ENCODE peak calls at places on chromosomes 3 and 15, in four cellular contexts. B is pancreas, G is left lung, N is adrenal gland. Q is an unnamed sample. For H3K4me1, the result is how much of the 10 kb centered on the place peaks cover.

GRCh38 chr3:24495334-24495994 is 814 bp upstream of the THRB start:
- DNase-seq in N (peak), B (peak), G (peak), Q (peak)

GRCh38 chr15:27771892-27772291 is 327.2 kb downstream of the OCA2 start:
- DNase-seq in G (no peak), N (no peak), B (no peak), Q (no peak)

GRCh38 chr15:90529369-90530249 is at the start of gene CRTC3:
- DNase-seq in N (peak), B (peak), G (peak), Q (peak)

GRCh38 chr3:155012584-155012983 is 67.5 kb upstream of the MME start:
- DNase-seq in N (no peak), G (no peak), B (no peak), Q (no peak)

GRCh38 chr15:63306480-63307073 is 29.2 kb downstream of the APH1B start:
- DNase-seq in G (no peak), N (no peak), B (peak), Q (no peak)

GRCh38 chr3:158168996-158169573 is 59.2 kb downstream of the RSRC1 start:
- DNase-seq in G (no peak), N (no peak), B (no peak), Q (peak)

GRCh38 chr15:22974745-22975144 is 5.4 kb downstream of the CYFIP1 start:
- DNase-seq in B (no peak), N (no peak), G (no peak), Q (no peak)

GRCh38 chr3:184505479-184505878 is 56.1 kb upstream of the EPHB3 start:
- DNase-seq in N (no peak), G (no peak), B (no peak), Q (no peak)

GRCh38 chr3:58062469-58062868 is 54.2 kb downstream of the FLNB start:
- DNase-seq in B (no peak), G (no peak), N (no peak), Q (no peak)

GRCh38 chr3:123279121-123279520 is 77.4 kb downstream of the SEC22A start:
- DNase-seq in B (no peak), G (no peak), N (no peak), Q (no peak)

GRCh38 chr3:101133638-101134037 is 140.4 kb upstream of the ABI3BP start:
- DNase-seq in B (no peak), G (no peak), N (no peak), Q (no peak)

GRCh38 chr15:52037889-52038505 is 19.0 kb downstream of the MAPK6 start:
- DNase-seq in B (no peak), G (no peak), N (no peak), Q (no peak)

GRCh38 chr3:160395297-160395696 is 3.7 kb downstream of the IFT80 start:
- DNase-seq in N (no peak), B (no peak), G (no peak), Q (peak)

GRCh38 chr3:58059349-58060321 is 51.4 kb downstream of the FLNB start:
- DNase-seq in N (peak), B (peak), G (no peak), Q (peak)

GRCh38 chr3:81043660-81044199 is 717.7 kb downstream of the GBE1 start:
- DNase-seq in G (no peak), B (no peak), N (no peak), Q (no peak)

GRCh38 chr3:170712336-170712735 is 126.5 kb upstream of the SLC7A14 start:
- DNase-seq in N (no peak), B (no peak), G (no peak), Q (no peak)

GRCh38 chr3:151538706-151539403 is 78.0 kb upstream of the IGSF10 start:
- DNase-seq in B (no peak), G (no peak), N (no peak), Q (peak)

GRCh38 chr15:48143856-48144255 is 23.1 kb downstream of the SLC24A5 start:
- DNase-seq in B (no peak), N (no peak), G (no peak), Q (no peak)

GRCh38 chr3:7607669-7608068 is 746.8 kb downstream of the GRM7 start:
- DNase-seq in B (no peak), G (no peak), N (no peak), Q (no peak)

GRCh38 chr3:45258317-45258716 is 32.2 kb upstream of the TMEM158 start:
- DNase-seq in N (no peak), B (no peak), G (no peak), Q (no peak)

GRCh38 chr15:75884041-75884440 is 19.6 kb upstream of the FBXO22 start:
- DNase-seq in B (no peak), G (no peak), N (no peak), Q (no peak)

GRCh38 chr3:1019157-1019556 is 73.7 kb upstream of the CNTN6 start:
- DNase-seq in G (peak), N (no peak), B (no peak), Q (no peak)

GRCh38 chr15:41621200-41622193 is 38.7 kb upstream of the MGA start:
- DNase-seq in G (peak), N (peak), B (peak), Q (peak)

GRCh38 chr3:134427400-134428111 is 53.3 kb upstream of the AMOTL2 start:
- DNase-seq in N (peak), B (peak), G (no peak), Q (no peak)

GRCh38 chr15:85588657-85589056 is 206.1 kb downstream of the KLHL25 start:
- DNase-seq in B (no peak), N (no peak), G (no peak), Q (peak)

GRCh38 chr15:82986442-82986780 is 401 bp downstream of the RAMAC start:
- DNase-seq in B (no peak), G (no peak), N (no peak), Q (peak)

GRCh38 chr3:94159062-94159726 is 96.3 kb downstream of the NSUN3 start:
- DNase-seq in G (no peak), B (no peak), N (no peak), Q (no peak)

GRCh38 chr3:37601832-37602231 is 259.8 kb upstream of the CTDSPL start:
- DNase-seq in N (peak), B (no peak), G (no peak), Q (no peak)

GRCh38 chr3:122415104-122415744 is 638 bp downstream of the WDR5B start:
- DNase-seq in G (no peak), B (peak), N (peak), Q (peak)

GRCh38 chr15:62472616-62473299 is 307.7 kb upstream of the C2CD4B start:
- DNase-seq in N (no peak), G (no peak), B (no peak), Q (peak)

GRCh38 chr3:53531749-53532148 is 37.3 kb downstream of the CACNA1D start:
- DNase-seq in N (no peak), B (no peak), G (no peak), Q (no peak)

GRCh38 chr3:156474560-156475389 is 80.1 kb downstream of the SSR3 start:
- DNase-seq in G (no peak), N (no peak), B (no peak), Q (peak)

GRCh38 chr3:157388976-157389375 is 47.7 kb upstream of the PTX3 start:
- DNase-seq in B (no peak), G (no peak), N (no peak), Q (no peak)

GRCh38 chr3:64224826-64225606 is at the start of gene PRICKLE2:
- DNase-seq in G (no peak), N (peak), B (peak), Q (peak)

DNA sequence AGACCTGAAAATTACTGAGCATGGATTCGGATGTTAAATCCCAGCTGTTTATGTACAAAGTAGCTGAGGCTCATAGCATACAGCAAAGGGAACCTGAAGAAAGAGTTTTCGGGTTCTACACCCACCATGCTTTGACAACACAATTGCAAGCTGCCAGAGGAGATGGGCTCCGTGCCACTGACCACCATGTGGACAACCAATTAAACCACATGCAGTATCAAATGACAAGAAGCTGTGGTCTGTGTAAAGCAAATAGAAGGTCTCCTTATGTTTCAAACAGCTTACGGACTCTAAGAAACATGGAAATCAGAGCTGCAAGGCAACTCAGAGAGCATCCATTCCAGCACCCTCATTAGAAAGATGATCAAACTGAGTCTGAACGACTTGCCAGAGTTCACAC is 12.9 kb downstream of the GABRB3 start:
- DNase-seq in B (no peak), N (no peak), G (no peak), Q (no peak)
- H3K4me1 ChIP-seq in B (under half), N (under half), G (under half), Q (under half)

GRCh38 chr15:71052356-71052755 is 62.9 kb upstream of the THSD4 start:
- DNase-seq in N (no peak), G (no peak), B (no peak), Q (no peak)

GRCh38 chr15:71051539-71051938 is 63.7 kb upstream of the THSD4 start:
- DNase-seq in N (no peak), G (no peak), B (no peak), Q (no peak)

GRCh38 chr15:71050461-71050860 is 64.8 kb upstream of the THSD4 start:
- DNase-seq in G (no peak), N (no peak), B (no peak), Q (no peak)

GRCh38 chr15:71049706-71050422 is 65.4 kb upstream of the THSD4 start:
- DNase-seq in G (no peak), B (no peak), N (no peak), Q (peak)

DNA sequence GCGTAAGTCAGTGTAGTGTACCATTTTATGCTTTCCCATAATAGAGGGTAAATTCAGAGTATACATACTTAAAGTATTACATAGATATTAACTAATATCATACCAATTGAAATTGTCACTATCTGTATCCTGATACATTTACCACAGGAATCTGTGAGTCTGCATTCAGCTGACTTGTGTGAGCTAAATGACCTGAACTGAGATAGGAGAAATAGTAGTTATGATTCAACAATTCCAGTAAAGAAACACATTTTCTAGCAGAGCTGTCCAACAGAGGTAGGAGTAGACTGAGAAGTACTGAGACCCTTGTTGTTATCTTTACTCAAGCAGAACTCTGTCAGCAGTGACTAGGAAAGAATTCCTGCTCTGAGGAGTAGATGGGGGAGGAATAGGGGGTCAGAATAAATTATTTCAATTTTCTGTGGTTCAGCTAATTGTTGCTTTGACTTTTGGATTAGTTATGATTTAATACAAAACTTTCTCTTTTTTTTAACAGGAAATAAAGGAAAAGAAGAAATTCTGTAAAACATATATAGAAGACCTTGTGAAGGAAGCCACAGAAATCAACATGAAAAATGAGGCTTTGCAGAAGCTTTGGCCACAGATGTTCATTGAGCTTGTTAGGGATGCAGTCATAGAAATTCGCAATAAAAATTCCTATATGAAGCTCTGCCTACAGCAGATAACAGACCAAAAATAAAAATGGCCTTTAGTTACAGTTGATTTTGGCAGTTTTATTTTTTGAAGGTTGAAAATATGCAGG is 66.2 kb upstream of the THSD4 start:
- DNase-seq in N (no peak), G (no peak), B (no peak), Q (peak)
- H3K4me3 ChIP-seq in N (no peak), G (no peak), B (no peak), Q (no peak)

GRCh38 chr15:34721157-34721801 is 33.5 kb downstream of the GJD2 start:
- DNase-seq in N (no peak), B (no peak), G (no peak), Q (no peak)

GRCh38 chr15:34719883-34720148 is 35.0 kb downstream of the GJD2 start:
- DNase-seq in G (no peak), N (no peak), B (no peak), Q (no peak)

GRCh38 chr15:34719051-34719882 is 35.5 kb downstream of the GJD2 start:
- DNase-seq in G (no peak), B (no peak), N (no peak), Q (no peak)

GRCh38 chr15:34724486-34724885 is 30.3 kb downstream of the GJD2 start:
- DNase-seq in B (no peak), G (no peak), N (no peak), Q (no peak)

DNA sequence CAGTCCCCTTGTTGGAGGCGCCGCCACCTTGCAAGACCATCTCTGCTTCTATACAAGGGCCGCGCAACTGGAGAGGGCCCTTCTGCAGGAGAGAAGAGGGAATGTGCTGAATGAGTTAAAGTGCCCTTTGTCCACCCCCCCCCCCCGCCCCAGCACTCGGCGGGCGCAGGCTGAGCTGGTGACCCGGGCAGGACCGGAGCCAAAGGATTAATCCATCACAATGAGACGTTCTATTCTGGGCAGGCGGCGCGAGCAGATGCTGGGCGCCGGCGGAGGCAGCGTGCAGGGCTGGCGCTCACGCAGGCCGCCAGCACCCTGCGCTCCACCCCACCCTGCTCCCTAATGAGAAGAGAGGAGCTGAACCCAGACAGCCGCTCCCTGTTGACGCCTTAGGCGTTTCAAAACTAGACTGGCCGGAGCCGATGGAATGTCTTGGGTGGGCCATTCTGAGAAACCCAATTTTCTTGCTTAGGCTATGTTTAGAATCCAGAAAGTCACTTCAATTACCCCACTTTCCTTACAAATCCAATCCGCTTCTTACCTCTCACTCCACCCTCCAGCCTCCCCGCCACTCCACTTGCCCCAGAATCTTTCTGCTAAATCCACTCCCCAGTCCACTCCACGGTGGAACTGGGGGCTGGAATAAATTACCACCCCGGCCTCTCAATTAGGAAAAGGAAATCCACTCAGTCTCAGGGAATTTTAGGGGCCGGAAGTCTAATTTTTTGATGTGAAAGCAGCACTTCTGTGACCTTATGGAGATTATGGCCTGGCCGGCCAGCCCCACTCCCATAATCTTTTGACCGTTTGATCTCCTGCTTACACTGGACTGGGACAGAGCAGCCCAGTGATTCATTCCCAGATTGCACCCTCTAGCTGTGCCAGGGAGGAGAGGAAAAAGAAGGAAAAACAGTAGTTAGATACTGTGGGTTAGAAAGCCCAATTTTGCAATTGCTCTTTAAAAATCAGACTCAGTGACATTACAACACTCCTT is 32.7 kb downstream of the GJD2 start:
- DNase-seq in G (peak), N (peak), B (peak), Q (peak)
- TF ChIP-seq CTCF in G (no peak), N (no peak), B (no peak), Q (peak)

GRCh38 chr3:31903686-31904431 is 77.2 kb downstream of the OSBPL10 start:
- DNase-seq in N (no peak), B (no peak), G (no peak), Q (no peak)
- H3K4me1 ChIP-seq in N (under half), B (under half), G (under half), Q (under half)

DNA sequence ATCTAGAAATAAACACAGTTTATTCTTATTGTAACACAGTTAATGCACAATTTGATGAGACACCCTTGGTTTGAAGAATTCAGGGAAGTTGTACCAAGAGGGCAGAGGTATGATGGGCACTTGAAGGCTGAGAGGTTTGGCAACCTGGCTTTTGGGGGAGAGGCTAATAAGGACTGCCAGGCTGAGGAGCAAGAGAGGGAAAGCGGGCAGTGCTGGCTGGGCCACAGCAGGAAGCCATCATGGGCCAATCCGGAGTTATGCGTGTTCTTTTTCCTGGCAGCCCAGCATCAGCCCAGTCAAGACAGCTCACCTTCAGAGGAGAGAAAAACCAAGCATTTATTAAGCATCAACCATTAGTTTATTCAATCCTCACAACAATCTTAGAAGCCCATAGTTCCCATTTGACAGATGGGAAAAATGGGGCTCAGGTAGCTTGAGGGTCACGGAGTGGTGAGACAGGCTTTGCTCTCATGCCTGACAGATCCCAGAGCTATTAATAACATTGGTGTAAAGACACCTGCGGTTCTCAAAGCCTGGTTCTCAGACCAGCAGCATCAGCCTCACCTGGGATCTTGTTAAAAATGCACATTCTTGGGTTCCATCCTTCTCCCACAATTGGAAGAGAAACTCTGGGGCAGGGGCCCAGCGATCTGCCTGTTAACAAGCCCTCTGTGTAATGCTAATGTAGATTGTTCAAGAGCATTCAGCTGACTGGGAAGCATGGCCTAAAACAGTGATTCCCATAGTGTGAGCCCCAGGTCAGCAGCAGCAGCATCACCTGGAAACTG is 183.7 kb downstream of the NTRK3 start:
- DNase-seq in B (no peak), N (no peak), G (no peak), Q (no peak)
- H3K4me3 ChIP-seq in B (no peak), N (no peak), G (no peak), Q (no peak)

DNA sequence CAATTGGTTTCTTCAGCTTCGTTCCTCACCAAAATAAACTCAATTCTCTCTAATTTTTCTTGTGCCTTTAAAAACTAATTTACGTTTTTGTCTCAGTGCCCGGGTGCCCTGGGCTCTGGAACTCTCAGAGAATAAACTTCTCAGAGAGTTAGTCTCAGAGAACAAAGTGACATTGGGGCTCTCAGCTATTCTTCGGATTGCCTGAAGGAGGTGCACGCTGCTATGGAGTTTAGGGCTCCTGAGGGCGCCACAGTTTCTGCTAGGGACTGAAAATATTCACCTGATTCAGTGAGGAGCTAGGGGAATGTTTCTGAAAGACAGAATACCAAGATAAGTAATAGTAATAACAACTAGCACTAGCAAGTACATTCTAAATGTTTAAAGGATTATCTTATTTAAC is 22.7 kb downstream of the ZIC4 start:
- DNase-seq in B (no peak), N (no peak), G (no peak), Q (peak)
- TF ChIP-seq CTCF in B (no peak), N (no peak), G (no peak), Q (peak)

Q was measured in cardiac muscle cell.